ENCODE peak calls at places on chromosomes 2 and 18, in five cellular contexts. C is kidney epithelial cell, B is left lung, Y is NCI-H1092 treated with DMSO at 0.1 percent for 48 hours, I is G401. X is an unnamed sample.
A peak's percentile ranks its signal among the peaks of the same experiment; 100 is the strongest.

GRCh38 chr18:12246849-12247808 is 7.0 kb upstream of the CIDEA start:
- DNase-seq in B (no peak), C (no peak), Y (no peak), I (peak; percentile 9), X (no peak)

GRCh38 chr2:88159955-88160415 is 10.2 kb upstream of the THNSL2 start:
- DNase-seq in Y (peak; percentile 19), B (no peak), I (peak; percentile 53), C (no peak), X (peak; percentile 53)

GRCh38 chr2:222797308-222797707 is 63.5 kb upstream of the ACSL3 start:
- DNase-seq in B (no peak), Y (peak; percentile 39), I (no peak), C (no peak), X (no peak)

GRCh38 chr2:230691005-230691647 is 21.5 kb upstream of the CAB39 start:
- DNase-seq in C (peak; percentile 98), B (no peak), Y (no peak), I (no peak), X (no peak)

GRCh38 chr2:241777167-241777685 is 604 bp downstream of the GAL3ST2 start:
- DNase-seq in B (no peak), C (no peak), Y (no peak), I (no peak), X (no peak)

GRCh38 chr2:113963965-113964364 is 74.1 kb downstream of the ACTR3 start:
- DNase-seq in C (no peak), Y (no peak), B (no peak), I (no peak), X (no peak)

GRCh38 chr18:11808001-11808855 is 43.0 kb upstream of the CHMP1B start:
- DNase-seq in B (no peak), Y (no peak), C (peak; percentile 34), I (no peak), X (no peak)

GRCh38 chr2:12501469-12502147 is 215.1 kb upstream of the TRIB2 start:
- DNase-seq in B (peak; percentile 49), I (no peak), Y (no peak), C (no peak), X (peak; percentile 68)

GRCh38 chr2:174442546-174443510 is 44.0 kb downstream of the GPR155 start:
- DNase-seq in Y (no peak), B (no peak), I (no peak), C (peak; percentile 82), X (no peak)

GRCh38 chr2:199160677-199161465 is 296.9 kb downstream of the SATB2 start:
- DNase-seq in B (no peak), Y (no peak), C (peak; percentile 76), I (no peak), X (no peak)

GRCh38 chr2:209445485-209445884 is 21.6 kb downstream of the MAP2 start:
- DNase-seq in I (no peak), C (no peak), Y (no peak), B (no peak), X (no peak)

GRCh38 chr18:23861326-23861725 is 153.2 kb upstream of the TTC39C start:
- DNase-seq in B (no peak), Y (no peak), C (no peak), I (no peak), X (no peak)

GRCh38 chr2:32748158-32748557 is 120.3 kb downstream of the TTC27 start:
- DNase-seq in I (no peak), C (no peak), Y (no peak), B (no peak), X (no peak)

GRCh38 chr2:8606226-8606625 is 75.6 kb upstream of the ID2 start:
- DNase-seq in B (no peak), I (no peak), C (no peak), Y (no peak), X (no peak)

GRCh38 chr2:1833046-1833445 is 88.7 kb upstream of the PXDN start:
- DNase-seq in Y (no peak), C (no peak), I (no peak), B (no peak), X (no peak)

GRCh38 chr2:64696631-64697030 is 42.9 kb upstream of the SERTAD2 start:
- DNase-seq in B (no peak), Y (no peak), C (no peak), I (peak; percentile 16), X (no peak)

GRCh38 chr18:69944434-69944833 is 3.2 kb downstream of the CD226 start:
- DNase-seq in C (no peak), B (no peak), I (no peak), Y (no peak), X (no peak)

GRCh38 chr2:10339647-10340592 is 37.2 kb downstream of the HPCAL1 start:
- DNase-seq in C (no peak), I (no peak), Y (no peak), B (no peak), X (no peak)

GRCh38 chr2:230661072-230661957 is 51.3 kb upstream of the CAB39 start:
- DNase-seq in I (no peak), B (no peak), Y (no peak), C (no peak), X (no peak)

GRCh38 chr2:38176619-38177021 is 100.7 kb upstream of the CYP1B1 start:
- DNase-seq in B (no peak), Y (no peak), C (peak; percentile 76), I (no peak), X (no peak)

GRCh38 chr2:169716229-169716886 is 17.3 kb upstream of the KLHL23 start:
- DNase-seq in C (no peak), B (no peak), Y (peak; percentile 35), I (no peak), X (no peak)

GRCh38 chr2:144456680-144457079 is 63.2 kb downstream of the ZEB2 start:
- DNase-seq in C (peak; percentile 63), B (no peak), I (no peak), Y (no peak), X (peak; percentile 64)

GRCh38 chr18:79381811-79382311 is 13.9 kb upstream of the NFATC1 start:
- DNase-seq in Y (no peak), C (no peak), B (no peak), I (no peak), X (no peak)

GRCh38 chr18:79797518-79798345 is at the start of gene KCNG2:
- DNase-seq in Y (peak; percentile 21), B (peak; percentile 33), I (no peak), C (no peak), X (no peak)

GRCh38 chr2:102523647-102524046 is 50.6 kb downstream of the SLC9A4 start:
- DNase-seq in C (no peak), Y (no peak), B (no peak), I (no peak), X (no peak)

GRCh38 chr18:77131652-77132368 is 773 bp downstream of the MBP start:
- DNase-seq in Y (peak; percentile 23), I (no peak), C (no peak), B (peak; percentile 80), X (peak; percentile 86)

GRCh38 chr2:225764346-225764745 is 364.8 kb downstream of the NYAP2 start:
- DNase-seq in I (no peak), Y (no peak), B (no peak), C (no peak), X (no peak)

GRCh38 chr2:119941981-119942513 is 70.8 kb upstream of the EPB41L5 start:
- DNase-seq in C (no peak), I (no peak), B (no peak), Y (no peak), X (no peak)

GRCh38 chr2:62102402-62102920 is 93.5 kb upstream of the B3GNT2 start:
- DNase-seq in I (no peak), B (no peak), C (no peak), Y (no peak), X (no peak)

GRCh38 chr18:37698508-37699035 is 133.0 kb upstream of the CELF4 start:
- DNase-seq in Y (no peak), I (no peak), B (no peak), C (no peak), X (no peak)